ENCODE peak calls at places on chromosomes 3 and 15, in five cellular contexts. O is PC-3, L is heart right ventricle, J is HCT116, N is GM23338. Y is an unnamed sample.
A peak's percentile ranks its signal among the peaks of the same experiment; 100 is the strongest.

GRCh38 chr3:105781871-105782270 is 86.9 kb downstream of the CBLB start:
- DNase-seq in O (no peak), L (no peak), J (no peak), N (no peak), Y (no peak)

GRCh38 chr3:187361835-187362234 is 6.3 kb upstream of the RTP4 start:
- DNase-seq in O (no peak), L (no peak), J (no peak), N (peak; percentile 63), Y (no peak)

GRCh38 chr3:192902481-192903023 is 15.1 kb downstream of the MB21D2 start:
- DNase-seq in O (no peak), L (no peak), J (no peak), N (no peak), Y (no peak)

GRCh38 chr3:123766195-123767019 is 117.7 kb downstream of the MYLK start:
- DNase-seq in O (no peak), L (no peak), J (no peak), N (peak; percentile 41), Y (no peak)

GRCh38 chr3:52286777-52287110 is 884 bp upstream of the GLYCTK start:
- DNase-seq in O (no peak), L (no peak), J (no peak), N (no peak), Y (no peak)

GRCh38 chr3:188309437-188310269 is 155.7 kb downstream of the LPP start:
- DNase-seq in O (no peak), L (no peak), J (no peak), N (no peak), Y (no peak)

GRCh38 chr15:31347067-31347975 is 20.7 kb downstream of the KLF13 start:
- DNase-seq in O (no peak), L (no peak), J (no peak), N (no peak), Y (no peak)

GRCh38 chr3:15279671-15280402 is 52.5 kb downstream of the SH3BP5 start:
- DNase-seq in O (no peak), L (no peak), J (no peak), N (no peak), Y (no peak)

GRCh38 chr15:92901053-92901761 is 1.1 kb downstream of the CHD2 start:
- DNase-seq in O (no peak), L (no peak), J (no peak), N (no peak), Y (no peak)

GRCh38 chr3:14289590-14290453 is 111.2 kb downstream of the LSM3 start:
- DNase-seq in O (peak; percentile 62), L (peak; percentile 56), J (no peak), N (no peak), Y (peak; percentile 63)

GRCh38 chr3:52398670-52399081 is 46.2 kb downstream of the SEMA3G start:
- DNase-seq in O (no peak), L (no peak), J (no peak), N (no peak), Y (no peak)

GRCh38 chr3:121431717-121432517 is 113.9 kb downstream of the POLQ start:
- DNase-seq in O (peak; percentile 17), L (peak; percentile 16), J (no peak), N (no peak), Y (peak; percentile 16)

GRCh38 chr3:120049881-120050539 is 44.2 kb downstream of the GSK3B start:
- DNase-seq in O (no peak), L (no peak), J (no peak), N (no peak), Y (no peak)

GRCh38 chr3:8644748-8645390 is at the start of gene SSUH2:
- DNase-seq in O (no peak), L (no peak), J (no peak), N (no peak), Y (no peak)

GRCh38 chr3:193637831-193638230 is 44.8 kb downstream of the OPA1 start:
- DNase-seq in O (no peak), L (no peak), J (no peak), N (no peak), Y (no peak)

GRCh38 chr3:179652467-179653105 is at the start of gene USP13:
- DNase-seq in O (peak; percentile 75), L (peak; percentile 58), J (peak; percentile 66), N (peak; percentile 86), Y (peak; percentile 55)

GRCh38 chr3:171776839-171777607 is 33.3 kb downstream of the PLD1 start:
- DNase-seq in O (peak; percentile 47), L (no peak), J (no peak), N (peak; percentile 23), Y (peak; percentile 63)

GRCh38 chr3:60577601-60578000 is 673.7 kb downstream of the FHIT start:
- DNase-seq in O (no peak), L (no peak), J (no peak), N (no peak), Y (no peak)

GRCh38 chr3:196012941-196013471 is 68.9 kb downstream of the TFRC start:
- DNase-seq in O (peak; percentile 81), L (no peak), J (no peak), N (no peak), Y (no peak)

GRCh38 chr3:172877011-172877410 is 126.5 kb downstream of the ECT2 start:
- DNase-seq in O (no peak), L (no peak), J (no peak), N (peak; percentile 24), Y (no peak)

DNA sequence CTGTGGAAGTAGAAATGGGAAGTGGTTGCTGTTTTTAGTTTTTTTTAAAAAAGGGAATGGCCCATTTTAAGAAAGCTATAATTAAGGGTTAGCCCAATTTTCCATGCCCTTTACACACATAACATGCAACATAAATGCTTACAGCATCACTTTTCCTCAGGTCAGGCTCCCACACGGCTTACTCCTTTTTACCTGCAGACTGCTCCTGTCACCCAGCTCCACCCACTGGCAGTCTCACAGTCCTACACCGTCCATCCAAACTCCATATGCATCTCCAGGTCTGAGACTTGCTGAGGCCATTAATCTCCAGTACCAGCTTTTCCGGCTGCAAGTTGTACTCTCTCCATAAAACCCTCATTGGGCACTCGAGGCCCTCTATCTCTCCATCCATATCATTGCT is 19.7 kb downstream of the MORC1 start:
- DNase-seq in O (peak; percentile 51), L (no peak), J (peak; percentile 50), N (peak; percentile 73), Y (peak; percentile 12)
- TF ChIP-seq CTCF in O (peak; percentile 60), L (peak; percentile 8), J (peak; percentile 20), N (peak; percentile 53), Y (peak; percentile 41)

DNA sequence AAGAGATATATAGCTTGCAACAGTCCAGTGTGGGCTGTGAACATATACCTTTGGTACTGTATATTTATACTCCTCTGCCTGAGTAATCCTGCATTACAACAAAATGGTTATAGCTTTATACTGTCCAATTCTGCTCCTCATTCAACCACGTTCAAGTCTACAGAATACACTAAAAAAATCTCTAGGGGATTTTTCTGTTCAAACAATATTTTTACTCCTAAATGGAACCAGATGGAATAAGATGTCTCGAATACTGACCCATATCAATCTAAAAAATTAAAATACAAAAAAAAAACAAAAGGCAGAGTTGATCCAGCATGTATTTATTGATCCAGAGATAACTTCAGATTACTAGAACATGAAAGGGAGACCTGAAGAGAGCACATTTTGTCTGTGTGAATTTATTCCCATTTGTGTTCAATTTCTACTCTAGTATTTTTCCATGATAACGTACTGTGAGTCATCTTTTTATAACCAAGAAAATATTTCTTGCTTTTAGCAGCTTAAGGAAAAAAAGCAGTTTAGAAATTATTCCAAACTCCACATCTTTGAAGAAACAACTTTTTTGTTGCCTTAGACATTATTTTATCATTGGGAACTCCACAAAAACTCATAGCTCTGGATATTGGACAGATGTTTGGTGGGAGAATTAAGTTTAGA is 910.7 kb downstream of the TBL1XR1 start:
- DNase-seq in O (no peak), L (no peak), J (no peak), N (no peak), Y (no peak)
- H3K4me1 ChIP-seq in O (no peaks in the 10 kb centered on the region), L (no peaks in the 10 kb centered on the region), J (no peaks in the 10 kb centered on the region), N (no peaks in the 10 kb centered on the region), Y (no peaks in the 10 kb centered on the region)

GRCh38 chr15:78811825-78812183 is 540 bp upstream of the ADAMTS7 start:
- DNase-seq in O (no peak), L (peak; percentile 25), J (no peak), N (no peak), Y (no peak)
- TF ChIP-seq CTCF in O (peak; percentile 30), L (peak; percentile 4), J (peak; percentile 8), N (peak; percentile 12), Y (no peak)

GRCh38 chr3:156781310-156782230 is 44.6 kb upstream of the LEKR1 start:
- DNase-seq in O (peak; percentile 85), L (no peak), J (no peak), N (no peak), Y (peak; percentile 77)
- H3K4me1 ChIP-seq in O (peaks cover 47% of the 10 kb centered on the region), L (no peaks in the 10 kb centered on the region), J (no peaks in the 10 kb centered on the region), N (no peaks in the 10 kb centered on the region), Y (peaks cover 45% of the 10 kb centered on the region)

DNA sequence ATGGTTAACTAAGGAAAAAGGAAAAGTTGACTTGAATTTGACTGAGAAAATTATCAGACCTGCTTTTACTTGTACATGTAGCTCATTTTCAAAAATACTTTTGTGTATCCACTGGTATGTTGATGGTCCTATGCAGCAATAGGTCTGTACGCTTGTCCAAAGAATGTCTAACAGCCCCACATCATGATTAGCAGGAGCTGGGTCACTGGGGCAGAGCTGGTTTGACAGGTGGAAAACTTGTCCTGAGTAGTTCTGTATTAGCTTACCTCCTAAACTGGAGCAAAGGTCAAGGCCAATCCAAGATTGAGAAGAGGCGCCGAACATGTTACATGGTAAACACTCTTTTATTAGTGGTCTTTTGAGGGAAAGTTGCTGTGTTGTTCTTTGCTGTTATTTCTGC is 50.5 kb downstream of the GAP43 start:
- DNase-seq in O (no peak), L (no peak), J (no peak), N (no peak), Y (no peak)
- TF ChIP-seq CTCF in O (no peak), L (no peak), J (no peak), N (no peak), Y (no peak)

DNA sequence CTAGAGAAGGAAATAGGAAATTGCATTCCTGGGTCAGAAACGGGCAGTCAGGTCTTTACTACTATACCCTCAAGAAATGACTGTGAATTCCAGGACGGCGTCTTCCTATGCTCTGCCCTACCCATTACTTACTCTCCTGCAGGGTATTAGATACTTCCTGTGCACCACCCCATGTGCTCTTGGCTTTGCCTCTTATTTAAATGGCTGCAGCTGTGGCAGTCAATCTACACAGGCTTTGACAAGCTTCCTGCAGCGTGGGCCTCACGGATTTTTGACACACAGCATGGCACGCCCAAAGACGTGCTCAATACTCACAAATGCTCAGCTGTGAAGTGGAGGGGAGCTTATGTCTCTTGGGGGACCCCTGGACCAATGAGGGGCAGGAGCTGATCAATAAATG is 206.1 kb downstream of the SV2B start:
- DNase-seq in O (no peak), L (no peak), J (no peak), N (no peak), Y (no peak)
- H3K4me1 ChIP-seq in O (no peaks in the 10 kb centered on the region), L (peaks cover 9% of the 10 kb centered on the region), J (no peaks in the 10 kb centered on the region), N (no peaks in the 10 kb centered on the region), Y (no peaks in the 10 kb centered on the region)

Y was measured in foreskin keratinocyte.